ENCODE peak calls at places on chromosomes 2 and 18, in five cellular contexts. One of them, this sample, is unnamed.

GRCh38 chr2:33478968-33479691 is 2.7 kb downstream of the RASGRP3 start:
- DNase-seq in frontal cortex: no peak
- DNase-seq in activated effector memory CD4-positive, alpha-beta T cell treated with Interleukin-2 at 50 U/mL for 16 hours: no peak
- DNase-seq in sciatic nerve: no peak
- DNase-seq in stimulated activated CD8-positive, alpha-beta memory T cell treated with anti-CD3 and anti-CD28 coated beads, Interleukin-15, amount 100 ng/mL, for 48 hours: no peak
- DNase-seq in this sample: no peak

GRCh38 chr18:3889121-3889520 is 439.1 kb downstream of the TGIF1 start:
- DNase-seq in activated effector memory CD4-positive, alpha-beta T cell treated with Interleukin-2 at 50 U/mL for 16 hours: no peak
- DNase-seq in sciatic nerve: no peak
- DNase-seq in frontal cortex: no peak
- DNase-seq in stimulated activated CD8-positive, alpha-beta memory T cell treated with anti-CD3 and anti-CD28 coated beads, Interleukin-15, amount 100 ng/mL, for 48 hours: no peak
- DNase-seq in this sample: no peak

GRCh38 chr2:65630643-65631042 is 198.2 kb upstream of the SPRED2 start:
- DNase-seq in frontal cortex: no peak
- DNase-seq in sciatic nerve: no peak
- DNase-seq in activated effector memory CD4-positive, alpha-beta T cell treated with Interleukin-2 at 50 U/mL for 16 hours: no peak
- DNase-seq in stimulated activated CD8-positive, alpha-beta memory T cell treated with anti-CD3 and anti-CD28 coated beads, Interleukin-15, amount 100 ng/mL, for 48 hours: no peak
- DNase-seq in this sample: no peak

GRCh38 chr2:131016826-131017596 is 76.2 kb downstream of the FAM168B start:
- DNase-seq in activated effector memory CD4-positive, alpha-beta T cell treated with Interleukin-2 at 50 U/mL for 16 hours: no peak
- DNase-seq in sciatic nerve: no peak
- DNase-seq in frontal cortex: no peak
- DNase-seq in stimulated activated CD8-positive, alpha-beta memory T cell treated with anti-CD3 and anti-CD28 coated beads, Interleukin-15, amount 100 ng/mL, for 48 hours: no peak
- DNase-seq in this sample: no peak

GRCh38 chr2:38709515-38710194 is 41.5 kb downstream of the SRSF7 start:
- DNase-seq in activated effector memory CD4-positive, alpha-beta T cell treated with Interleukin-2 at 50 U/mL for 16 hours: no peak
- DNase-seq in frontal cortex: no peak
- DNase-seq in stimulated activated CD8-positive, alpha-beta memory T cell treated with anti-CD3 and anti-CD28 coated beads, Interleukin-15, amount 100 ng/mL, for 48 hours: no peak
- DNase-seq in sciatic nerve: no peak
- DNase-seq in this sample: no peak

GRCh38 chr2:226893206-226893605 is 57.4 kb downstream of the RHBDD1 start:
- DNase-seq in sciatic nerve: no peak
- DNase-seq in frontal cortex: no peak
- DNase-seq in activated effector memory CD4-positive, alpha-beta T cell treated with Interleukin-2 at 50 U/mL for 16 hours: no peak
- DNase-seq in stimulated activated CD8-positive, alpha-beta memory T cell treated with anti-CD3 and anti-CD28 coated beads, Interleukin-15, amount 100 ng/mL, for 48 hours: no peak
- DNase-seq in this sample: no peak

GRCh38 chr2:239720411-239721365 is 304.5 kb downstream of the NDUFA10 start:
- DNase-seq in stimulated activated CD8-positive, alpha-beta memory T cell treated with anti-CD3 and anti-CD28 coated beads, Interleukin-15, amount 100 ng/mL, for 48 hours: no peak
- DNase-seq in frontal cortex: no peak
- DNase-seq in sciatic nerve: peak; percentile 54
- DNase-seq in activated effector memory CD4-positive, alpha-beta T cell treated with Interleukin-2 at 50 U/mL for 16 hours: no peak
- DNase-seq in this sample: no peak

GRCh38 chr2:9757430-9758287 is 85.6 kb upstream of the TAF1B start:
- DNase-seq in frontal cortex: peak; percentile 48
- DNase-seq in stimulated activated CD8-positive, alpha-beta memory T cell treated with anti-CD3 and anti-CD28 coated beads, Interleukin-15, amount 100 ng/mL, for 48 hours: no peak
- DNase-seq in activated effector memory CD4-positive, alpha-beta T cell treated with Interleukin-2 at 50 U/mL for 16 hours: no peak
- DNase-seq in sciatic nerve: no peak
- DNase-seq in this sample: peak; percentile 39

GRCh38 chr2:201839727-201840126 is 33.4 kb downstream of the CDK15 start:
- DNase-seq in stimulated activated CD8-positive, alpha-beta memory T cell treated with anti-CD3 and anti-CD28 coated beads, Interleukin-15, amount 100 ng/mL, for 48 hours: no peak
- DNase-seq in sciatic nerve: no peak
- DNase-seq in activated effector memory CD4-positive, alpha-beta T cell treated with Interleukin-2 at 50 U/mL for 16 hours: no peak
- DNase-seq in frontal cortex: no peak
- DNase-seq in this sample: no peak

GRCh38 chr18:9735879-9736278 is 27.8 kb downstream of the RAB31 start:
- DNase-seq in stimulated activated CD8-positive, alpha-beta memory T cell treated with anti-CD3 and anti-CD28 coated beads, Interleukin-15, amount 100 ng/mL, for 48 hours: no peak
- DNase-seq in activated effector memory CD4-positive, alpha-beta T cell treated with Interleukin-2 at 50 U/mL for 16 hours: no peak
- DNase-seq in sciatic nerve: no peak
- DNase-seq in frontal cortex: no peak
- DNase-seq in this sample: no peak

GRCh38 chr2:36352711-36353110 is 2.9 kb upstream of the CRIM1 start:
- DNase-seq in sciatic nerve: no peak
- DNase-seq in frontal cortex: no peak
- DNase-seq in stimulated activated CD8-positive, alpha-beta memory T cell treated with anti-CD3 and anti-CD28 coated beads, Interleukin-15, amount 100 ng/mL, for 48 hours: no peak
- DNase-seq in activated effector memory CD4-positive, alpha-beta T cell treated with Interleukin-2 at 50 U/mL for 16 hours: no peak
- DNase-seq in this sample: no peak

GRCh38 chr18:47899107-47899840 is 31.2 kb downstream of the SMAD2 start:
- DNase-seq in activated effector memory CD4-positive, alpha-beta T cell treated with Interleukin-2 at 50 U/mL for 16 hours: no peak
- DNase-seq in sciatic nerve: no peak
- DNase-seq in stimulated activated CD8-positive, alpha-beta memory T cell treated with anti-CD3 and anti-CD28 coated beads, Interleukin-15, amount 100 ng/mL, for 48 hours: no peak
- DNase-seq in frontal cortex: no peak
- DNase-seq in this sample: no peak